ENCODE peak calls at places on chromosome 4, in ten cellular contexts. V is stimulated activated naive CD8-positive, alpha-beta T cell treated with anti-CD3 and anti-CD28 coated beads, Interleukin-15, Interleukin-2, amounts not matched to agents 100 U/mL and 50 U/mL, for 24 hours; G is sciatic nerve; Z is left cardiac atrium; R is lower lobe of right lung; N is activated CD8-positive, alpha-beta T cell treated with anti-CD3 and anti-CD28 coated beads for 36 hours; P is Right ventricle myocardium inferior; H is effector memory CD8-positive, alpha-beta T cell; Q is activated T-cell treated with anti-CD3 and anti-CD28 coated beads, Interleukin-2, amount 50 U/mL, for 4 hours; I is naive thymus-derived CD4-positive, alpha-beta T cell. M is an unnamed sample.

GRCh38 chr4:142687547-142688275 is 158.4 kb downstream of the INPP4B start:
- ATAC-seq in V (no peak), G (no peak), Z (no peak), R (no peak), N (no peak), P (no peak), H (no peak), Q (peak; percentile 78), I (no peak), M (peak; percentile 53)

GRCh38 chr4:125390126-125390525 is 75.4 kb downstream of the FAT4 start:
- ATAC-seq in V (no peak), G (peak; percentile 48), Z (peak; percentile 44), R (peak; percentile 70), N (no peak), P (peak; percentile 34), H (no peak), Q (no peak), I (no peak), M (no peak)

GRCh38 chr4:141458501-141458900 is 177.9 kb upstream of the IL15 start:
- ATAC-seq in V (no peak), G (no peak), Z (no peak), R (no peak), N (no peak), P (no peak), H (no peak), Q (no peak), I (peak; percentile 14), M (no peak)

GRCh38 chr4:115923152-115923551 is 809.7 kb upstream of the NDST4 start:
- ATAC-seq in V (no peak), G (no peak), Z (no peak), R (no peak), N (no peak), P (no peak), H (no peak), Q (no peak), I (no peak), M (no peak)

GRCh38 chr4:55445921-55446577 is 50.3 kb downstream of the TMEM165 start:
- ATAC-seq in V (no peak), G (no peak), Z (no peak), R (peak; percentile 16), N (no peak), P (no peak), H (no peak), Q (no peak), I (no peak), M (no peak)

GRCh38 chr4:82555279-82555678 is 6.5 kb downstream of the TMEM150C start:
- ATAC-seq in V (no peak), G (no peak), Z (no peak), R (no peak), N (no peak), P (no peak), H (no peak), Q (no peak), I (no peak), M (no peak)

GRCh38 chr4:39048291-39048690 is 13.7 kb upstream of the KLHL5 start:
- ATAC-seq in V (no peak), G (no peak), Z (no peak), R (no peak), N (no peak), P (no peak), H (no peak), Q (no peak), I (no peak), M (peak; percentile 11)

GRCh38 chr4:86973668-86974067 is 38.9 kb downstream of the AFF1 start:
- ATAC-seq in V (no peak), G (no peak), Z (no peak), R (no peak), N (no peak), P (no peak), H (no peak), Q (no peak), I (no peak), M (no peak)

GRCh38 chr4:149707862-149708261 is 107.8 kb downstream of the IQCM start:
- ATAC-seq in V (no peak), G (no peak), Z (no peak), R (no peak), N (no peak), P (peak; percentile 59), H (no peak), Q (no peak), I (no peak), M (no peak)